ENCODE peak calls at places on chromosomes 16 and 17, in five cellular contexts. P is A549, Q is right lobe of liver, B is midbrain, J is posterior vena cava. F is an unnamed sample.

GRCh38 chr16:54585966-54586365 is 299.4 kb upstream of the IRX3 start:
- DNase-seq in P (no peak), Q (no peak), B (no peak), J (no peak), F (no peak)

GRCh38 chr17:72030067-72030899 is 90.5 kb upstream of the SOX9 start:
- DNase-seq in P (peak), Q (no peak), B (peak), J (no peak), F (no peak)

GRCh38 chr16:27475561-27475960 is 73.6 kb downstream of the IL21R start:
- DNase-seq in P (no peak), Q (no peak), B (no peak), J (peak), F (peak)

GRCh38 chr17:17757944-17758343 is 76.7 kb downstream of the RAI1 start:
- DNase-seq in P (no peak), Q (no peak), B (no peak), J (no peak), F (no peak)

GRCh38 chr17:81701288-81702071 is 1.7 kb upstream of the MRPL12 start:
- DNase-seq in P (no peak), Q (no peak), B (no peak), J (no peak), F (no peak)

GRCh38 chr17:6853764-6854442 is 22.4 kb upstream of the TEKT1 start:
- DNase-seq in P (peak), Q (peak), B (no peak), J (no peak), F (no peak)

GRCh38 chr17:78502611-78503148 is 74.5 kb downstream of the DNAH17 start:
- DNase-seq in P (no peak), Q (no peak), B (no peak), J (no peak), F (no peak)

GRCh38 chr16:6510261-6510660 is 822.4 kb upstream of the RBFOX1 start:
- DNase-seq in P (no peak), Q (no peak), B (no peak), J (no peak), F (no peak)

GRCh38 chr17:288802-289356 is 63.7 kb downstream of the RPH3AL start:
- DNase-seq in P (no peak), Q (peak), B (no peak), J (no peak), F (no peak)

GRCh38 chr16:83125999-83126568 is 499.3 kb downstream of the CDH13 start:
- DNase-seq in P (no peak), Q (no peak), B (no peak), J (no peak), F (no peak)

GRCh38 chr17:77423589-77424451 is 283.1 kb downstream of the SEC14L1 start:
- DNase-seq in P (no peak), Q (peak), B (peak), J (peak), F (no peak)

GRCh38 chr16:72241930-72242329 is 70.0 kb upstream of the PMFBP1 start:
- DNase-seq in P (peak), Q (no peak), B (peak), J (no peak), F (no peak)

GRCh38 chr17:52227926-52228325 is 69.4 kb upstream of the CA10 start:
- DNase-seq in P (no peak), Q (no peak), B (no peak), J (no peak), F (no peak)

GRCh38 chr16:13507530-13507929 is 412.4 kb upstream of the ERCC4 start:
- DNase-seq in P (no peak), Q (no peak), B (no peak), J (no peak), F (no peak)